ENCODE peak calls at places on chromosomes 6 and 20, in six cellular contexts. F is prostate gland, L is psoas muscle, D is DND-41, Z is right lobe of liver, U is AG04450. E is an unnamed sample.

GRCh38 chr6:36984581-36985383 is 1.2 kb downstream of the MTCH1 start:
- DNase-seq in Z (no peak), F (no peak), U (peak), D (peak), L (peak), E (no peak)

GRCh38 chr20:13819885-13820645 is 35.2 kb downstream of the NDUFAF5 start:
- DNase-seq in D (peak), Z (peak), F (peak), L (peak), U (no peak), E (peak)

GRCh38 chr20:17995967-17996819 is 27.4 kb downstream of the MGME1 start:
- DNase-seq in F (peak), U (no peak), Z (no peak), D (peak), L (no peak), E (no peak)

GRCh38 chr6:32439708-32440214 is at the start of gene HLA-DRA:
- DNase-seq in D (no peak), U (peak), F (no peak), Z (no peak), L (no peak), E (peak)

GRCh38 chr20:61757-62156 is 25.7 kb upstream of the DEFB125 start:
- DNase-seq in F (no peak), D (no peak), U (no peak), L (no peak), Z (no peak), E (no peak)

GRCh38 chr6:38349795-38350194 is 289.9 kb downstream of the BTBD9 start:
- DNase-seq in L (no peak), Z (no peak), F (no peak), D (no peak), U (peak), E (no peak)

GRCh38 chr6:26550250-26550993 is 12.3 kb downstream of the HMGN4 start:
- DNase-seq in F (no peak), L (peak), D (peak), Z (peak), U (no peak), E (no peak)

GRCh38 chr6:118283759-118284158 is 264.3 kb upstream of the PLN start:
- DNase-seq in Z (peak), F (peak), L (no peak), D (peak), U (peak), E (peak)

GRCh38 chr6:110098511-110099116 is 80.9 kb downstream of the WASF1 start:
- DNase-seq in U (no peak), D (no peak), Z (no peak), F (peak), L (no peak), E (no peak)

GRCh38 chr6:17831135-17831534 is 124.4 kb upstream of the NUP153 start:
- DNase-seq in L (no peak), Z (no peak), F (no peak), U (no peak), D (no peak), E (no peak)

GRCh38 chr20:17747431-17747846 is 47.7 kb downstream of the BANF2 start:
- DNase-seq in D (no peak), U (peak), Z (no peak), F (no peak), L (peak), E (no peak)

GRCh38 chr20:37346232-37346525 is 239 bp downstream of the SRC start:
- DNase-seq in F (no peak), D (no peak), Z (no peak), L (no peak), U (no peak), E (no peak)

GRCh38 chr6:13044390-13044789 is 283.9 kb downstream of the TBC1D7 start:
- DNase-seq in D (no peak), F (no peak), L (no peak), U (no peak), Z (no peak), E (no peak)

GRCh38 chr6:6942826-6943225 is 164.9 kb upstream of the RREB1 start:
- DNase-seq in L (peak), U (no peak), Z (no peak), F (no peak), D (no peak), E (peak)

GRCh38 chr20:3084986-3085360 is 449 bp upstream of the AVP start:
- DNase-seq in F (no peak), Z (no peak), U (no peak), D (no peak), L (no peak), E (no peak)

GRCh38 chr6:136037885-136038460 is 186.5 kb downstream of the PDE7B start:
- DNase-seq in D (no peak), Z (no peak), L (no peak), F (no peak), U (peak), E (no peak)

GRCh38 chr6:18387061-18387721 is at the start of gene RNF144B:
- DNase-seq in L (peak), U (no peak), D (peak), F (peak), Z (peak), E (no peak)

GRCh38 chr20:36303020-36303595 is 3.0 kb upstream of the DLGAP4 start:
- DNase-seq in Z (no peak), U (no peak), D (no peak), L (no peak), F (no peak), E (no peak)

GRCh38 chr6:151493495-151494234 is at the start of gene CCDC170:
- DNase-seq in U (no peak), Z (peak), F (no peak), D (no peak), L (peak), E (no peak)

GRCh38 chr20:64077094-64077493 is 2.2 kb downstream of the RGS19 start:
- DNase-seq in D (peak), L (no peak), F (no peak), Z (no peak), U (no peak), E (no peak)

GRCh38 chr6:70520575-70520974 is 46.2 kb upstream of the SDHAF4 start:
- DNase-seq in Z (no peak), D (peak), F (no peak), L (no peak), U (no peak), E (no peak)

GRCh38 chr20:22449115-22449973 is 135.0 kb downstream of the FOXA2 start:
- DNase-seq in D (no peak), U (no peak), Z (peak), F (peak), L (no peak), E (no peak)

GRCh38 chr6:209432-210103 is 82.7 kb upstream of the DUSP22 start:
- DNase-seq in D (no peak), L (no peak), Z (no peak), F (no peak), U (no peak), E (no peak)

GRCh38 chr20:6058684-6059295 is 4.9 kb upstream of the LRRN4 start:
- DNase-seq in L (no peak), Z (no peak), U (no peak), F (no peak), D (no peak), E (no peak)

GRCh38 chr6:15513131-15513771 is 149.6 kb downstream of the DTNBP1 start:
- DNase-seq in D (no peak), F (no peak), Z (no peak), L (no peak), U (no peak), E (no peak)

GRCh38 chr6:6812427-6812826 is 223.9 kb downstream of the LY86 start:
- DNase-seq in Z (no peak), F (no peak), L (no peak), D (no peak), U (no peak), E (no peak)

GRCh38 chr6:131443514-131443913 is 129.5 kb upstream of the ARG1 start:
- DNase-seq in Z (no peak), D (peak), U (no peak), F (no peak), L (no peak), E (no peak)

GRCh38 chr6:153117986-153118886 is 12.8 kb downstream of the RGS17 start:
- DNase-seq in F (no peak), U (peak), D (no peak), L (no peak), Z (no peak), E (peak)

GRCh38 chr6:125995972-125996580 is 9.7 kb downstream of the TRMT11 start:
- DNase-seq in Z (peak), F (peak), D (peak), L (peak), U (no peak), E (peak)

GRCh38 chr6:56624046-56624727 is 18.5 kb downstream of the DST start:
- DNase-seq in D (no peak), Z (no peak), L (no peak), U (no peak), F (no peak), E (no peak)

GRCh38 chr6:107816818-107817217 is 7.3 kb downstream of the SCML4 start:
- DNase-seq in Z (peak), L (no peak), U (no peak), F (no peak), D (no peak), E (no peak)

GRCh38 chr6:134035823-134036296 is 16.6 kb downstream of the SLC2A12 start:
- DNase-seq in D (no peak), F (peak), L (no peak), U (no peak), Z (no peak), E (no peak)

GRCh38 chr6:56292505-56293181 is 45.3 kb upstream of the COL21A1 start:
- DNase-seq in D (no peak), Z (no peak), L (no peak), F (no peak), U (peak), E (no peak)

GRCh38 chr20:6882911-6883310 is 115.4 kb downstream of the BMP2 start:
- DNase-seq in U (no peak), D (no peak), L (no peak), Z (no peak), F (no peak), E (no peak)

GRCh38 chr6:130008236-130008873 is 10.0 kb upstream of the L3MBTL3 start:
- DNase-seq in F (peak), L (no peak), Z (no peak), D (no peak), U (no peak), E (no peak)

GRCh38 chr6:157328108-157328692 is 4.9 kb upstream of the TMEM242 start:
- DNase-seq in L (no peak), Z (no peak), D (no peak), U (no peak), F (no peak), E (no peak)

DNA sequence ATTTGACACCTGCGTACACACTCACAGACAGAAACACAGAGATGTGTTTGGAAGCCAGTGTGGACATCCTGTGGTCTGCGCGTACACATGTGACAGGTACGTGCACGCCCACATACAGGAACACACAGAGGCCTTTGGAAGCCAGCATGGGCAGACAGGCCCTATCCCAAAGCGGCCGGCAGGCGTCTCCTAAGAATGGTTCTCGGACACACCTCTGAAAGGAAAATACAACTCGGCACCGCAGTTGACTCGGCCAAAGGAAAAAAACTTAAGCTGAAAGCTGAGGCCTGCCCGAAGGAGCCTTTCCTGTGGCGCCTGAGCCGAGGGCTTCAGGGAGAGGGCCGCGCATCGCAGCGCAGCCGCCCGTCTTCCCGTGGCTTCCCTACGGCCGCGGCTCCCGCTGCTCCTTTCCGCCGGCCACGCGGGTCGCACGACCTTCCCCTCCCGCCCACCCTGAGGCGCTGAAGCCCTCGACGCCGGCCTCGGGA is 1.4 kb upstream of the CEP43 start:
- DNase-seq in U (peak), F (peak), L (peak), Z (peak), D (peak), E (peak)
- TF ChIP-seq CTCF in U (peak), F (peak), L (no peak), Z (peak), D (peak), E (peak)

DNA sequence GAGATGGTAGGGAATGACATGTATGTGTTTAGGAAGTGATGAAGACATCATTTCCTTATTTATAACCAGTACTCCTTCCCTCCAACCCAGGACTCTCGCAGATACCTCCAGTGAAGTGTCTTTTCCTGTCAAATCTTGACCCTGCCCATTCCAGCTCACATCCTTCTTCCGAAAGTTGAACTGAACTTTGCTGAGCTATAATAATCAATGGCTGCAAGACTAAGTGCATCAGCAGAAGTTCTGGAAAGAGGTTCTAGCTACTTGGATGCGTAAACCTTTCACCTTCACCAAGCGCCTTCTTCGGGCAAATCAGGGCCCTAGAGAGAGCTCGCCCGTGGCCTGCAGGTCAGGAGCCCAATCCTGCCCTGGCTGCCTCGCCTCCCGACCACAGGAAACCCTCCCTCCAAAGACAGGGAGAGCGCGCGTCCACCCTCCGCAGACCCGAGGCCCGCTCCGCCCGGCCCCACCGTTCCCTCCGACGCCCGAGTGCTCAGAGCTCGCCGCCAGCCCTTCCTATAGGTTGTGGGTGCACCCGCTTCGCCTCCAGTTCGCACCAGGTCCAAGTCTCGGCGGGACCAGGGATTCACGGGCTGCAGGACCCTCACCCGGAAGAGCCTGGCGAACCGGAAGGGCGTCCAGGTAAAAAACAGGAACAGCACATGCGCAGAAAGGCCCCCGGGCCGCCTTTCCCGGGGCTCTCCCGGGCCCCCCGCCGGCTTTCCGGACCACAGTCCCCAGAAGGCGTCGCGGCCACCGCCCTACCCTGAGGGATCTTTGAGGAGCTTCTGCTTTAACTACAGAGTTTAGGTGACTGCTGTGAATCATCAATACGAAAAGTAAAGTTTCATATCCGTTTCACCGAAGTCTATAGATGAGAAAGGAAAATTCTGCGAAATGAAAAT is at the start of gene ZNF334:
- DNase-seq in L (peak), Z (peak), F (peak), U (no peak), D (no peak), E (no peak)
- H3K4me3 ChIP-seq in L (peak), Z (peak), F (peak), U (peak), D (no peak), E (peak)

GRCh38 chr20:62856931-62857619 is 4.5 kb downstream of the TCFL5 start:
- DNase-seq in L (no peak), D (no peak), F (no peak), U (no peak), Z (no peak), E (no peak)
- TF ChIP-seq CTCF in L (no peak), D (no peak), F (no peak), U (no peak), Z (no peak), E (no peak)

GRCh38 chr20:43463133-43463863 is 5.6 kb downstream of the SRSF6 start:
- DNase-seq in D (no peak), Z (no peak), F (no peak), U (no peak), L (no peak), E (no peak)
- H3K4me3 ChIP-seq in D (no peak), Z (no peak), F (no peak), U (no peak), L (no peak), E (no peak)

DNA sequence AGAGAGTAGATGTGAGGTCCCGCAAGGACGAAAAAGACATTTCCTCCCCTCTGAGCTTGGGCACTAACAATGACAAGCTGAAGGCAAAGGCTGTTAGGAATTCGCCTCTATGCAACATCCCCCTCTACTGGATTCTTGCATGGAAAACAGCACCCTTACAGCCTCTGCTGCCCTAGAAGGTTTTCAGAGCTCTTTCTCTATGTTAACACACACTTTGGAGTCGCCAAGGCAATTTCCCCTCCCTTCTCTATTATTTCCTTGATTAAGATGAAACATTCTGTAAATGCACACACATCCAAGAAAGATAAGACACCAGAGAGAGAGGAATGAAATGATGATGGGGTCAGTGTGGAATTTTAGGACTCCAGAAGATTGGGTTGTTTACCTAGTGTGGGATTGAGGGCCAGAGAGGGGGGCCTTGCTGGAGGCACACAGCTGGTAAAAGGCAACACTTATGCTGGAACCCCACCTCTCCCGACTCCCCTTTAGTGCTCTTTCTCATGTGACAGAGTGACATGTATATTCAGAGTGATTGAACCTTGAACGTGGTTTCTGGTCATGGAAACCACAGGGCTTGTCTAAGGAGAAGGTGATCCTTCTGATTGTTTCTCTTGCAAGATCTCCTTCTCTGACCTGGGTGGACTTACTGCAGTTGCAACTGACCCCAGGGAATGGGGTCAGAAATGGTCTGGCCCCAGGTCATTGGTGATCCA is 300.7 kb downstream of the CLIC5 start:
- DNase-seq in L (no peak), Z (peak), U (peak), D (peak), F (peak), E (peak)
- TF ChIP-seq CTCF in L (peak), Z (peak), U (peak), D (peak), F (peak), E (peak)

GRCh38 chr6:163902993-163903392 is 488.5 kb downstream of the QKI start:
- DNase-seq in L (no peak), U (no peak), Z (no peak), D (no peak), F (no peak), E (no peak)

GRCh38 chr6:163903528-163903927 is 489.0 kb downstream of the QKI start:
- DNase-seq in F (no peak), U (no peak), D (no peak), Z (no peak), L (no peak), E (no peak)

GRCh38 chr6:163900570-163900969 is 486.1 kb downstream of the QKI start:
- DNase-seq in Z (no peak), U (no peak), L (no peak), D (no peak), F (no peak), E (no peak)

GRCh38 chr6:163904161-163904560 is 489.6 kb downstream of the QKI start:
- DNase-seq in F (no peak), L (no peak), Z (no peak), U (no peak), D (no peak), E (no peak)

GRCh38 chr6:163901681-163902080 is 487.2 kb downstream of the QKI start:
- DNase-seq in D (no peak), U (no peak), Z (no peak), L (no peak), F (no peak), E (no peak)
- H3K4me3 ChIP-seq in D (no peak), U (no peak), Z (no peak), L (no peak), F (no peak), E (no peak)